ENCODE peak calls at places on chromosomes 1 and 21, in five cellular contexts. N, J, Z, G and K are unnamed samples.

GRCh38 chr1:11858968-11859871 is 475 bp upstream of the NPPB start:
- DNase-seq in N (peak; percentile 65), J (peak; percentile 66), Z (peak; percentile 83), G (peak; percentile 37), K (peak; percentile 73)

GRCh38 chr1:3063379-3064295 is 5.4 kb upstream of the PRDM16 start:
- DNase-seq in N (no peak), J (no peak), Z (no peak), G (no peak), K (no peak)

GRCh38 chr1:29964718-29965533 is 728.6 kb downstream of the PTPRU start:
- DNase-seq in N (no peak), J (no peak), Z (no peak), G (no peak), K (no peak)

GRCh38 chr1:44640178-44640865 is 34.0 kb downstream of the TMEM53 start:
- DNase-seq in N (no peak), J (no peak), Z (no peak), G (no peak), K (no peak)

GRCh38 chr1:182129398-182129797 is 67.9 kb upstream of the ZNF648 start:
- DNase-seq in N (no peak), J (no peak), Z (no peak), G (no peak), K (no peak)

GRCh38 chr1:151621351-151621750 is 9.5 kb downstream of the SNX27 start:
- DNase-seq in N (no peak), J (no peak), Z (no peak), G (no peak), K (no peak)

GRCh38 chr1:176379626-176380339 is 83.2 kb upstream of the PAPPA2 start:
- DNase-seq in N (no peak), J (no peak), Z (no peak), G (no peak), K (no peak)

GRCh38 chr1:54968581-54968980 is 11.8 kb upstream of the TMEM61 start:
- DNase-seq in N (no peak), J (no peak), Z (no peak), G (no peak), K (no peak)

GRCh38 chr1:55378582-55378981 is 163.4 kb upstream of the USP24 start:
- DNase-seq in N (no peak), J (peak; percentile 41), Z (peak; percentile 19), G (no peak), K (no peak)

GRCh38 chr1:218664385-218665170 is 319.4 kb downstream of the TGFB2 start:
- DNase-seq in N (no peak), J (no peak), Z (no peak), G (no peak), K (no peak)

GRCh38 chr1:171655215-171656116 is 3.0 kb upstream of the MYOC start:
- DNase-seq in N (peak; percentile 26), J (peak; percentile 81), Z (peak; percentile 74), G (peak; percentile 70), K (peak; percentile 66)

GRCh38 chr1:34113887-34114286 is 51.1 kb downstream of the CSMD2 start:
- DNase-seq in N (no peak), J (peak; percentile 34), Z (no peak), G (no peak), K (no peak)

GRCh38 chr1:43981135-43981491 is 2.1 kb downstream of the B4GALT2 start:
- DNase-seq in N (no peak), J (no peak), Z (no peak), G (peak; percentile 83), K (no peak)

GRCh38 chr1:152050886-152051764 is 14.3 kb upstream of the S100A11 start:
- DNase-seq in N (no peak), J (no peak), Z (no peak), G (no peak), K (no peak)

GRCh38 chr1:243415663-243416365 is 160.0 kb downstream of the SDCCAG8 start:
- DNase-seq in N (no peak), J (no peak), Z (no peak), G (no peak), K (no peak)

GRCh38 chr1:33140153-33141149 is 41.4 kb downstream of the TRIM62 start:
- DNase-seq in N (no peak), J (no peak), Z (no peak), G (no peak), K (no peak)

GRCh38 chr1:43206721-43207228 is 34.6 kb downstream of the CFAP57 start:
- DNase-seq in N (no peak), J (no peak), Z (no peak), G (no peak), K (no peak)

GRCh38 chr1:156574039-156574633 is 1.8 kb upstream of the IQGAP3 start:
- DNase-seq in N (no peak), J (no peak), Z (no peak), G (no peak), K (no peak)

GRCh38 chr1:10320336-10320735 is 78.5 kb upstream of the PGD start:
- DNase-seq in N (no peak), J (no peak), Z (no peak), G (no peak), K (no peak)

GRCh38 chr1:59730759-59731478 is 83.8 kb upstream of the HOOK1 start:
- DNase-seq in N (no peak), J (no peak), Z (no peak), G (peak; percentile 71), K (no peak)

GRCh38 chr1:26584022-26584485 is 54.5 kb downstream of the RPS6KA1 start:
- DNase-seq in N (no peak), J (peak; percentile 55), Z (no peak), G (no peak), K (no peak)

GRCh38 chr1:226687476-226687875 is 51.6 kb downstream of the ITPKB start:
- DNase-seq in N (no peak), J (no peak), Z (no peak), G (no peak), K (no peak)

GRCh38 chr1:101388904-101389546 is 152.2 kb downstream of the S1PR1 start:
- DNase-seq in N (no peak), J (peak; percentile 94), Z (peak; percentile 23), G (no peak), K (peak; percentile 85)

GRCh38 chr1:235566092-235566491 is 61.8 kb upstream of the B3GALNT2 start:
- DNase-seq in N (no peak), J (no peak), Z (no peak), G (no peak), K (no peak)

GRCh38 chr21:45404726-45405270 is at the start of gene COL18A1:
- DNase-seq in N (peak; percentile 27), J (no peak), Z (peak; percentile 69), G (no peak), K (no peak)

GRCh38 chr1:180160362-180160761 is 5.7 kb downstream of the QSOX1 start:
- DNase-seq in N (no peak), J (no peak), Z (no peak), G (no peak), K (no peak)

GRCh38 chr1:17653728-17654351 is 101.3 kb upstream of the ACTL8 start:
- DNase-seq in N (peak; percentile 31), J (peak; percentile 29), Z (peak; percentile 56), G (no peak), K (no peak)

GRCh38 chr1:228455715-228456114 is 31.5 kb upstream of the RNF187 start:
- DNase-seq in N (no peak), J (no peak), Z (no peak), G (no peak), K (no peak)

GRCh38 chr1:228459091-228459993 is 27.8 kb upstream of the RNF187 start:
- DNase-seq in N (peak; percentile 22), J (peak; percentile 85), Z (peak; percentile 66), G (peak; percentile 77), K (peak; percentile 84)

GRCh38 chr1:228457017-228457395 is 30.2 kb upstream of the RNF187 start:
- DNase-seq in N (no peak), J (no peak), Z (no peak), G (no peak), K (no peak)

GRCh38 chr1:228456252-228457016 is 30.7 kb upstream of the RNF187 start:
- DNase-seq in N (no peak), J (no peak), Z (no peak), G (no peak), K (no peak)

GRCh38 chr1:228457396-228458176 is 29.6 kb upstream of the RNF187 start:
- DNase-seq in N (peak; percentile 53), J (peak; percentile 97), Z (peak; percentile 90), G (peak; percentile 93), K (peak; percentile 94)
- TF ChIP-seq CTCF in N (no peak), J (peak; percentile 13), Z (peak; percentile 17), G (peak; percentile 22), K (peak; percentile 37)

DNA sequence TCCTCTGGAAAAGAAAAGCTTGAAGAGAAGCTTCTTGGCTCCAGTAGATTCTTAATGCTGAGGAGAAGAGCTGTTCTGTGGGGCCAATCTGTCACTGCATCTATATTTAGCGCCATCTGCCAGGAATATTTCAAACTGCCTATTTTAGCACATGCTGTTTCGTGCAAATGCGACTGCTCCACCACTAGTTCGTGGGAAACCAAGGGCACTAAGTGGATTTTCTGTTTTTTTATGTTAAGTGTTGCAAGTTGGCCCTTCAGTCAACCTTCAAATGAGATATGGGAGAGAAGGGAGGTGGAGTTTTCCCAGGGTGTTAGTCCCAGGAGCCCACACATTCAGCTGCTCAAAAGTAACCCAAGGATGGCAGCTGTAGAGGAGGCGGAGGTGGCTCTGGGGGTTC is 91.9 kb downstream of the TSEN15 start:
- DNase-seq in N (no peak), J (no peak), Z (no peak), G (no peak), K (no peak)
- TF ChIP-seq CTCF in N (no peak), J (no peak), Z (no peak), G (no peak), K (no peak)

DNA sequence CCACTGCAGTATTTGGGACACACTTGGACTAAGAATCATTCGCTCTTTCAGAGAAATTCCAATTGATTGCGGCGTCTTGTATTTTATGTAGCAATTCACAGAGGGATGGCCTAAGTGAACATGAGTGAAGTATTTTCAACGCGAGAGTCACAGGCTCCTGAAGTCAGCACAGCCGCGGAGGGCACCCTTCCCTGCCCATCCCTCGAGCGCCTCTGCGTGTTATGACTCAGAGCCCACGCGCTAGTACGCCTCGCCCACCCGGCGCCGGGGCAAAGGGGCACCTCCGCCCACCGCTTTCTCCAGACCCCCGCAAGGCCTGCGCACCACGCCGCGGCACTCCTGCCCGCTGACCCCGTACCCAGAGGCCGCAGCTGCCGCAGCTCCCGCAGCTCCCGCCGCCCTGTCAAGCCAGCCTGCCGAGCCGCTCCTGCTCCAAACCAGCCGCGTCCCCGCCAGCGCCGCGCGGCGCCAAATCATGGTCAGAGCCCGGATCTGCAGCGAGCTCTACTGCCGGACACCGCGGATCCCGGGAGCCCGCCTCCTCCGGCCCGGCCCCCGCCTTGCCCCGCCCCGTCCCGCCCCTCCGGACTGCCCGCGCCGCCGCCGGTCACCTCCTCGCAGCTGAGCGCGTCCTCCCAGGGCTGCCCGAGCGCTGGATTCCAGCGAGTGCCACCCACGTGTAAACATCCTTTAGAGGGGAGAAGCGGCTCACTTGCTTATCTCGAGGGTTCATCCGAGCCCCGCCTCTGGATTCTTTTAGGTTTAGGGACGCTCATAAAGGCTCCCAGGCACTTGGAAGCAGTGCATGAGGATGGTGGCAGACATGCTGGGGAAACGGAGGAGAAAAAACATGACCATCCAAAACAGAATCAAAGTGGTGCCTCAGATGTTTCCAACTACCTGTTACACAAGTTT is at the start of gene GLRX2:
- DNase-seq in N (peak; percentile 50), J (peak; percentile 87), Z (peak; percentile 96), G (peak; percentile 89), K (peak; percentile 86)
- TF ChIP-seq CTCF in N (no peak), J (no peak), Z (no peak), G (no peak), K (no peak)

GRCh38 chr1:221272940-221273339 is 393.7 kb downstream of the HLX start:
- DNase-seq in N (no peak), J (no peak), Z (no peak), G (no peak), K (no peak)
- TF ChIP-seq CTCF in N (no peak), J (no peak), Z (no peak), G (no peak), K (no peak)